ENCODE peak calls at places on chromosomes 16 and 17, in eight cellular contexts. D is NCI-H1694; M is posterior vena cava; W is HEK293T; O is GM04504; K is kidney glomerular epithelial cell; G is H7; B is activated naive CD8-positive, alpha-beta T cell treated with anti-CD3 and anti-CD28 coated beads for 36 hours. Z is an unnamed sample.

GRCh38 chr16:84555418-84556196 is 51.1 kb upstream of the MEAK7 start:
- DNase-seq in D (no peak), M (no peak), W (no peak), O (no peak), K (no peak), G (peak), B (no peak), Z (no peak)

GRCh38 chr17:56593741-56594527 is 435 bp downstream of the NOG start:
- DNase-seq in D (no peak), M (peak), W (peak), O (peak), K (peak), G (peak), B (peak), Z (no peak)

GRCh38 chr16:80459331-80459777 is 81.4 kb upstream of the DYNLRB2 start:
- DNase-seq in D (no peak), M (no peak), W (no peak), O (no peak), K (peak), G (no peak), B (no peak), Z (no peak)

GRCh38 chr16:21097151-21097550 is 53.5 kb downstream of the DNAH3 start:
- DNase-seq in D (no peak), M (no peak), W (no peak), O (peak), K (peak), G (no peak), B (no peak), Z (no peak)

GRCh38 chr16:85757341-85757822 is 6.5 kb upstream of the C16orf74 start:
- DNase-seq in D (no peak), M (no peak), W (no peak), O (no peak), K (no peak), G (no peak), B (no peak), Z (no peak)

GRCh38 chr17:10384175-10384574 is 11.4 kb upstream of the MYH13 start:
- DNase-seq in D (no peak), M (no peak), W (no peak), O (no peak), K (no peak), G (peak), B (no peak), Z (no peak)

GRCh38 chr16:85234310-85235235 is 122.3 kb upstream of the CIBAR2 start:
- DNase-seq in D (peak), M (peak), W (peak), O (no peak), K (peak), G (peak), B (no peak), Z (no peak)

GRCh38 chr16:15498427-15499175 is 64.2 kb downstream of the BMERB1 start:
- DNase-seq in D (no peak), M (peak), W (no peak), O (no peak), K (no peak), G (peak), B (no peak), Z (no peak)

GRCh38 chr16:4517812-4518211 is 20.8 kb downstream of the CDIP1 start:
- DNase-seq in D (peak), M (no peak), W (peak), O (no peak), K (no peak), G (peak), B (no peak), Z (no peak)

Z was measured in suprapubic skin.